ENCODE peak calls at places on chromosomes 7 and 10, in seven cellular contexts. P is heart right ventricle; J is thyroid gland; Y is breast epithelium; M is Peyer's patch; T is CD8-positive, alpha-beta memory T cell; S is IMR-90. G is an unnamed sample. For H3K36me3, the result is how much of the 10 kb centered on the place peaks cover.

GRCh38 chr7:131861620-131862346 is 305.4 kb upstream of the PODXL start:
- DNase-seq in P (no peak), J (no peak), Y (no peak), M (no peak), T (no peak), S (peak), G (no peak)

GRCh38 chr10:58266826-58267712 is 625 bp downstream of the IPMK start:
- DNase-seq in P (peak), J (peak), Y (peak), M (peak), T (peak), S (peak), G (peak)

GRCh38 chr10:101646369-101646768 is 48.6 kb downstream of the FBXW4 start:
- DNase-seq in P (peak), J (no peak), Y (no peak), M (no peak), T (no peak), S (no peak), G (no peak)

GRCh38 chr10:25436431-25436830 is 261.6 kb downstream of the GPR158 start:
- DNase-seq in P (no peak), J (no peak), Y (no peak), M (no peak), T (no peak), S (no peak), G (no peak)

GRCh38 chr7:12091164-12091563 is 119.9 kb upstream of the TMEM106B start:
- DNase-seq in P (no peak), J (no peak), Y (peak), M (no peak), T (no peak), S (no peak), G (no peak)

GRCh38 chr7:28509256-28510021 is 97.1 kb downstream of the CREB5 start:
- DNase-seq in P (peak), J (no peak), Y (no peak), M (no peak), T (no peak), S (no peak), G (no peak)

GRCh38 chr10:6299743-6300105 is 97.0 kb downstream of the PFKFB3 start:
- DNase-seq in P (no peak), J (no peak), Y (no peak), M (no peak), T (no peak), S (no peak), G (no peak)

GRCh38 chr10:23517155-23517554 is 78.3 kb downstream of the OTUD1 start:
- DNase-seq in P (no peak), J (no peak), Y (no peak), M (no peak), T (no peak), S (no peak), G (no peak)

GRCh38 chr7:16978358-16979244 is 96.8 kb upstream of the AGR3 start:
- DNase-seq in P (no peak), J (no peak), Y (no peak), M (no peak), T (no peak), S (peak), G (no peak)

GRCh38 chr7:12650080-12650479 is 37.4 kb upstream of the ARL4A start:
- DNase-seq in P (no peak), J (no peak), Y (no peak), M (no peak), T (no peak), S (no peak), G (no peak)

DNA sequence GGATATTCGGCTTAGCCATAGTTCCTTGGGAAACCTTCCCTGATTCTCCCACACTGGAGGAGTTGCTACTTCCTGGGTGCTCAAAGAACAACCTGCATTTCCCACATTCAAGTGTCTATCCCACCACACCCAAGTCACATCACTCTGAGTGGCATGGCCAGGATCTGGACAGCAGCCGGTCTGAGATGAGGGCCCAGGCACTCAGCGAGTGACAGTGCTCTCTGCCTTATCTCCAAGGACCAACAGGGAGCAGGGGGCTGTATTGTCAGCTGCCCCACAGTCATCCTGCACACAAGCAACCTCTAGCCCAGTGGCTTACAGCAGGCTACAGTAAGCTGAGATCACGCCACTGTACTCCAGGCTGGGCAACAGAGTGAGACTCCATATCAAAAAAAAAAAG is 16.1 kb upstream of the SLC18A3 start:
- DNase-seq in P (no peak), J (no peak), Y (no peak), M (no peak), T (no peak), S (no peak), G (no peak)
- H3K36me3 ChIP-seq in P (under half), J (under half), Y (under half), M (under half), T (under half), S (under half), G (under half)

DNA sequence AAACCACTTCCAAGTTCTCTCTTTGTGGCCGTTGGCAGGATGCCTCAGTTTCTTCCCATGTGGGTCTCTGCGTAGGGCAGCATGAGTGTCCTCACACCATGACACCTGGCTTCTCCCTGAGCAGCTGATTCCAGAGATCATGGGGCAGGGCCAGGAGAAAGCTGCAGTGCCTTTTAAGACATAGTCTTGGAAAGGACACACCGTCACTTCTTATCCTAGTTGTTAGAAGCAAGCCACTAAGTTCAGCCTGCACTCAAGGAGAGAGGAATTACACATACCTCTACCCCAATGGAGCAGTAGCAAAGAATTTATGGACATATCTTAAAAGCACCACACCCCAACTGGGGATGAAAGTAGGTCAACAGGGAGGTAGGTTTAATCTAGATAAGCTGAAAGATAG is 16.4 kb downstream of the NODAL start:
- DNase-seq in P (no peak), J (no peak), Y (no peak), M (peak), T (no peak), S (no peak), G (no peak)
- H3K36me3 ChIP-seq in P (half or more), J (half or more), Y (under half), M (under half), T (under half), S (half or more), G (half or more)

GRCh38 chr7:128393526-128394330 is 16.1 kb downstream of the IMPDH1 start:
- DNase-seq in P (no peak), J (no peak), Y (no peak), M (no peak), T (no peak), S (no peak), G (no peak)
- H3K36me3 ChIP-seq in P (half or more), J (under half), Y (under half), M (under half), T (under half), S (half or more), G (under half)

GRCh38 chr7:33916357-33917081 is 11.2 kb downstream of the BMPER start:
- DNase-seq in P (no peak), J (no peak), Y (no peak), M (no peak), T (no peak), S (peak), G (no peak)
- H3K36me3 ChIP-seq in P (under half), J (under half), Y (under half), M (under half), T (under half), S (under half), G (under half)